ENCODE peak calls at places on chromosome 16, in nine cellular contexts. One of them, this sample, is unnamed.
A peak's percentile ranks its signal among the peaks of the same experiment; 100 is the strongest.

GRCh38 chr16:56800355-56800754 is 64.7 kb upstream of the SLC12A3 start:
- DNase-seq in ascending aorta: no peak
- DNase-seq in AG09309: no peak
- DNase-seq in left lung: no peak
- DNase-seq in fibroblast of mammary gland: no peak
- DNase-seq in BE2C: no peak
- DNase-seq in brain microvascular endothelial cell: no peak
- DNase-seq in heart left ventricle: no peak
- DNase-seq in AG04450: no peak
- DNase-seq in this sample: no peak

GRCh38 chr16:13896543-13897182 is 23.3 kb upstream of the ERCC4 start:
- DNase-seq in AG04450: no peak
- DNase-seq in ascending aorta: no peak
- DNase-seq in heart left ventricle: no peak
- DNase-seq in AG09309: no peak
- DNase-seq in left lung: no peak
- DNase-seq in BE2C: no peak
- DNase-seq in fibroblast of mammary gland: peak; percentile 8
- DNase-seq in brain microvascular endothelial cell: no peak
- DNase-seq in this sample: no peak

GRCh38 chr16:89828199-89828869 is at the start of gene SPIRE2:
- DNase-seq in ascending aorta: no peak
- DNase-seq in fibroblast of mammary gland: peak; percentile 57
- DNase-seq in BE2C: peak; percentile 76
- DNase-seq in AG09309: peak; percentile 21
- DNase-seq in AG04450: no peak
- DNase-seq in brain microvascular endothelial cell: peak; percentile 37
- DNase-seq in left lung: peak; percentile 69
- DNase-seq in heart left ventricle: peak; percentile 77
- DNase-seq in this sample: no peak

GRCh38 chr16:89557230-89557935 is 3.1 kb upstream of the RPL13 start:
- DNase-seq in heart left ventricle: peak; percentile 82
- DNase-seq in BE2C: peak; percentile 92
- DNase-seq in ascending aorta: no peak
- DNase-seq in fibroblast of mammary gland: peak; percentile 81
- DNase-seq in AG09309: peak; percentile 5
- DNase-seq in left lung: peak; percentile 75
- DNase-seq in AG04450: no peak
- DNase-seq in brain microvascular endothelial cell: peak; percentile 79
- DNase-seq in this sample: no peak

GRCh38 chr16:53912155-53912554 is 208.2 kb downstream of the FTO start:
- DNase-seq in brain microvascular endothelial cell: no peak
- DNase-seq in ascending aorta: no peak
- DNase-seq in BE2C: no peak
- DNase-seq in AG04450: no peak
- DNase-seq in heart left ventricle: no peak
- DNase-seq in fibroblast of mammary gland: no peak
- DNase-seq in left lung: no peak
- DNase-seq in AG09309: no peak
- DNase-seq in this sample: no peak

GRCh38 chr16:35181422-35182030 is 1722.1 kb downstream of the TP53TG3F start:
- DNase-seq in AG04450: no peak
- DNase-seq in brain microvascular endothelial cell: no peak
- DNase-seq in fibroblast of mammary gland: no peak
- DNase-seq in BE2C: no peak
- DNase-seq in ascending aorta: no peak
- DNase-seq in heart left ventricle: no peak
- DNase-seq in AG09309: no peak
- DNase-seq in left lung: no peak
- DNase-seq in this sample: no peak

GRCh38 chr16:21599994-21600773 is 807 bp downstream of the METTL9 start:
- DNase-seq in left lung: no peak
- DNase-seq in ascending aorta: no peak
- DNase-seq in heart left ventricle: no peak
- DNase-seq in brain microvascular endothelial cell: no peak
- DNase-seq in BE2C: no peak
- DNase-seq in fibroblast of mammary gland: peak; percentile 48
- DNase-seq in AG04450: no peak
- DNase-seq in AG09309: no peak
- DNase-seq in this sample: peak; percentile 14

GRCh38 chr16:1245452-1246005 is 5.0 kb downstream of the TPSAB1 start:
- DNase-seq in AG09309: no peak
- DNase-seq in AG04450: no peak
- DNase-seq in left lung: no peak
- DNase-seq in fibroblast of mammary gland: no peak
- DNase-seq in heart left ventricle: peak; percentile 18
- DNase-seq in ascending aorta: no peak
- DNase-seq in BE2C: no peak
- DNase-seq in brain microvascular endothelial cell: no peak
- DNase-seq in this sample: no peak

GRCh38 chr16:58455750-58456149 is 44.2 kb upstream of the NDRG4 start:
- DNase-seq in AG04450: no peak
- DNase-seq in BE2C: no peak
- DNase-seq in left lung: no peak
- DNase-seq in fibroblast of mammary gland: no peak
- DNase-seq in ascending aorta: no peak
- DNase-seq in AG09309: no peak
- DNase-seq in brain microvascular endothelial cell: no peak
- DNase-seq in heart left ventricle: no peak
- DNase-seq in this sample: no peak

GRCh38 chr16:54288592-54289241 is 2.1 kb upstream of the IRX3 start:
- DNase-seq in brain microvascular endothelial cell: no peak
- DNase-seq in left lung: no peak
- DNase-seq in ascending aorta: no peak
- DNase-seq in AG09309: no peak
- DNase-seq in fibroblast of mammary gland: no peak
- DNase-seq in AG04450: no peak
- DNase-seq in BE2C: no peak
- DNase-seq in heart left ventricle: no peak
- DNase-seq in this sample: no peak

GRCh38 chr16:53091508-53092211 is 36.9 kb downstream of the CHD9 start:
- DNase-seq in AG09309: no peak
- DNase-seq in heart left ventricle: peak; percentile 83
- DNase-seq in left lung: peak; percentile 65
- DNase-seq in AG04450: peak; percentile 71
- DNase-seq in ascending aorta: no peak
- DNase-seq in brain microvascular endothelial cell: peak; percentile 57
- DNase-seq in fibroblast of mammary gland: peak; percentile 99
- DNase-seq in BE2C: peak; percentile 92
- DNase-seq in this sample: no peak

GRCh38 chr16:528111-529011 is 849 bp downstream of the CAPN15 start:
- DNase-seq in heart left ventricle: no peak
- DNase-seq in brain microvascular endothelial cell: no peak
- DNase-seq in ascending aorta: no peak
- DNase-seq in AG09309: no peak
- DNase-seq in AG04450: no peak
- DNase-seq in BE2C: peak; percentile 48
- DNase-seq in left lung: peak; percentile 58
- DNase-seq in fibroblast of mammary gland: peak; percentile 76
- DNase-seq in this sample: no peak

GRCh38 chr16:69618307-69618706 is 52.5 kb downstream of the NFAT5 start:
- DNase-seq in heart left ventricle: no peak
- DNase-seq in AG04450: no peak
- DNase-seq in AG09309: no peak
- DNase-seq in left lung: no peak
- DNase-seq in BE2C: no peak
- DNase-seq in ascending aorta: no peak
- DNase-seq in fibroblast of mammary gland: peak; percentile 21
- DNase-seq in brain microvascular endothelial cell: no peak
- DNase-seq in this sample: no peak

GRCh38 chr16:83878838-83879237 is 20.1 kb upstream of the MLYCD start:
- DNase-seq in BE2C: no peak
- DNase-seq in heart left ventricle: no peak
- DNase-seq in AG04450: peak; percentile 18
- DNase-seq in ascending aorta: no peak
- DNase-seq in AG09309: peak; percentile 33
- DNase-seq in fibroblast of mammary gland: peak; percentile 58
- DNase-seq in left lung: no peak
- DNase-seq in brain microvascular endothelial cell: peak; percentile 40
- DNase-seq in this sample: no peak

GRCh38 chr16:13770436-13770835 is 149.5 kb upstream of the ERCC4 start:
- DNase-seq in ascending aorta: no peak
- DNase-seq in AG04450: no peak
- DNase-seq in brain microvascular endothelial cell: no peak
- DNase-seq in fibroblast of mammary gland: no peak
- DNase-seq in heart left ventricle: no peak
- DNase-seq in AG09309: no peak
- DNase-seq in left lung: no peak
- DNase-seq in BE2C: no peak
- DNase-seq in this sample: no peak

DNA sequence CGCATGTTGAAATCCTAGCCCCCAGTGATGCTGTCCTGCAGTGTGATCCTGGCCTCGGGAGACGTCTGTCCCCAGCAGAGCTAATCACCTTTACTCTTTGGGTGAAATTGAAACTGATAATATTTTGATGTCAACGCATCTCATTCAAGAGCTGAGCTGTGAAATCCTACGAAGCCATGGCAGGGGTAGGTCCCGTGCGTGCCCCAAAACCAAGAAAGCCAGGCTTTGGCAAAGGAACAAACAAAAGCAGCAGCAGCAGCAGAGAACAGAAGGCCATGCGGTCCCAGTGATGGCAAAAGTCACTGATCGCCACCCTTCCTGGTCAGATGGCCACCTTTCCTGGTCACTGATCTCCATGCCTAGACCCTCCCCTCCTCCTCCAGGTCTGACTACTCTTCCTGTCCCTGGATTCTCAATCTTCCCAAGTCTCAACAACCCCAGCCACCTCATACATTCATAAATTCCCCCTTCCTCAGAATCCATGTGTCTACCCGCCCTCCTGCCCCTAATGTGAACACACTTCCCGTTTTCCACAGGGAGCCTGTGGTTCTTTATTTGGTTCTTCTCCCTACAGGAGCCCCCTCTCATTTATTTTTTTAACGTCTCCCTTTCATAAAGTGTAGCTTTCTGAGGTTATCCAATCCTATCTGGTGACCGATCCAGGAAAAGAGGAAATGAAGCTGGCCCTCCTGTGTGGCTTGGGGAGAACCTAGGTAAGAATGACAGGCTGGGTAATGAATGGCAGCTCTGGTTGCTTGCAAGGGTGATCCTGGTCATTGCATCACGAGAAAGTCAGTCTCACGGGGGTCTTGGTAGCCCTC is 50.3 kb downstream of the CPPED1 start:
- DNase-seq in BE2C: no peak
- DNase-seq in heart left ventricle: no peak
- DNase-seq in brain microvascular endothelial cell: no peak
- DNase-seq in ascending aorta: no peak
- DNase-seq in AG04450: no peak
- DNase-seq in AG09309: no peak
- DNase-seq in fibroblast of mammary gland: no peak
- DNase-seq in left lung: no peak
- DNase-seq in this sample: no peak
- TF ChIP-seq CTCF in BE2C: no peak
- TF ChIP-seq CTCF in heart left ventricle: no peak
- TF ChIP-seq CTCF in brain microvascular endothelial cell: no peak
- TF ChIP-seq CTCF in ascending aorta: no peak
- TF ChIP-seq CTCF in AG04450: no peak
- TF ChIP-seq CTCF in AG09309: no peak
- TF ChIP-seq CTCF in fibroblast of mammary gland: no peak
- TF ChIP-seq CTCF in left lung: no peak
- TF ChIP-seq CTCF in this sample: no peak

DNA sequence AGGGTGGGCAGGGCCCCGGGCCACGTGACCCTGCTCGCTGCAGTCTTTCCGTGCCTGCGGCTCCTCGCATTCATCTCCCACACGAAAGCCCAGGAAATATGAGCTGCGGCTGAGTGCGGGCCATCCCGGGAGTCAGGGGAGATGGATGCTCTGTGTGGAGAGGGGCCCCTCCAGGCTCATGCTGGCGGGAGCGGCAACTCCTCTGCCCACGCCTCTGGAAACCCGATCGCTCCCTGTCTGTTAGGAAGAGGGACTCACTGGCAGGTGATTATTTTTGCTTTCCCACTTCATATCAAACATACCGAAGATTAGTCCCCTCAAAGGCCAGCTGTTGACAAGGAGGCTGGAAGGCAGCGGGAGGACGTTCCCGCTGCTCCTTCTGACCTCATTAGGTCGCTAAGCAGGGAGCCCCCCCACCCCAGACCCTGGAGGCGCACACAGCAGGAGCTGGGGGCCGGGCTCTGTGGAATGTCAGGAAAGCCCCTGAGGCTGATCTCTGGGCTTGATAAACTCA is 228.5 kb downstream of the FOXL1 start:
- DNase-seq in left lung: no peak
- DNase-seq in heart left ventricle: no peak
- DNase-seq in ascending aorta: no peak
- DNase-seq in AG04450: peak; percentile 11
- DNase-seq in brain microvascular endothelial cell: no peak
- DNase-seq in AG09309: no peak
- DNase-seq in BE2C: no peak
- DNase-seq in fibroblast of mammary gland: no peak
- DNase-seq in this sample: no peak
- H3K4me3 ChIP-seq in left lung: no peak overlapping the region
- H3K4me3 ChIP-seq in heart left ventricle: no peak overlapping the region
- H3K4me3 ChIP-seq in ascending aorta: no peak overlapping the region
- H3K4me3 ChIP-seq in AG04450: no peak overlapping the region
- H3K4me3 ChIP-seq in brain microvascular endothelial cell: no peak overlapping the region
- H3K4me3 ChIP-seq in AG09309: no peak overlapping the region
- H3K4me3 ChIP-seq in BE2C: no peak overlapping the region
- H3K4me3 ChIP-seq in fibroblast of mammary gland: no peak overlapping the region
- H3K4me3 ChIP-seq in this sample: peak overlapping the region; percentile 19

DNA sequence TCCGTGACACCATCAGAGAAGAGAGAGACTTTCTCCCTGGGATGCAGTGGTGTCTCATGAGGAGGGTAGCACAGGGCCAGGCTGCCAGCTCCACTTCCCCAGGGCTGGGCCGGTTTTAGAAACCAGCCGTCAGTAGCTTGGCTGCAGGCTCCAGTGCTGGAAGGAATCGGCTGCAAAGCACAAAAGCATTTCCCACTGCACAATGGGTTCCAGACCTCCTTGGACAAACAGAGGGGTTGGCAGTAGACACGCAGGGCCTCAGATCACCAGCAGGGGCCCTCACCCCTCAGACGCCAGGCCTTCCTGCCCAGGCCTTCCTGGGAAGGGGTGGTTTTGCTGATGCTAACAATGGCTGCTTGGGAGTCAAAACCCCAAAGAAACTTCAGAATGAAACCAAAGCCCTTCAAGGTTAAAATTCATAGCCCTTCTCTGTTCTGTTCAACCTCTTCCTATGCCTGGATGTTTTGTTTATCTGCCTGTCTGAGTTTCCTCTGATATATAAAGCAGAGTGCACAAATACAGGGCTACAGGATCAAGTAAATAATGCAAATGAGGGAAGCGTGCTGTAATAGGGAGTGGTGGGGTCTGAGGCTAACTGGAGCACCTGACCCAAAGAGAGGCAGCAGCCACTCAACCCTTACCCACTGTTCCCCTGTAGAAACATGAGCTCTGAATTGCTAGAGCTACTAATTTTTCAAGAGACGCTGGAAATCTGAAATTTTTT is 26.2 kb downstream of the TEKT5 start:
- DNase-seq in left lung: no peak
- DNase-seq in BE2C: peak; percentile 41
- DNase-seq in heart left ventricle: no peak
- DNase-seq in ascending aorta: no peak
- DNase-seq in AG04450: no peak
- DNase-seq in AG09309: no peak
- DNase-seq in brain microvascular endothelial cell: peak; percentile 27
- DNase-seq in fibroblast of mammary gland: peak; percentile 23
- DNase-seq in this sample: no peak
- TF ChIP-seq CTCF in left lung: peak; percentile 29
- TF ChIP-seq CTCF in BE2C: peak; percentile 47
- TF ChIP-seq CTCF in heart left ventricle: peak; percentile 24
- TF ChIP-seq CTCF in ascending aorta: peak; percentile 18
- TF ChIP-seq CTCF in AG04450: peak; percentile 65
- TF ChIP-seq CTCF in AG09309: peak; percentile 47
- TF ChIP-seq CTCF in brain microvascular endothelial cell: peak; percentile 84
- TF ChIP-seq CTCF in fibroblast of mammary gland: peak; percentile 59
- TF ChIP-seq CTCF in this sample: peak; percentile 89

GRCh38 chr16:79638386-79639106 is 38.0 kb upstream of the MAF start:
- DNase-seq in AG04450: no peak
- DNase-seq in fibroblast of mammary gland: no peak
- DNase-seq in heart left ventricle: no peak
- DNase-seq in AG09309: no peak
- DNase-seq in BE2C: no peak
- DNase-seq in ascending aorta: no peak
- DNase-seq in left lung: no peak
- DNase-seq in brain microvascular endothelial cell: no peak
- DNase-seq in this sample: no peak
- H3K4me3 ChIP-seq in AG04450: no peak overlapping the region
- H3K4me3 ChIP-seq in fibroblast of mammary gland: no peak overlapping the region
- H3K4me3 ChIP-seq in heart left ventricle: no peak overlapping the region
- H3K4me3 ChIP-seq in AG09309: no peak overlapping the region
- H3K4me3 ChIP-seq in BE2C: no peak overlapping the region
- H3K4me3 ChIP-seq in ascending aorta: no peak overlapping the region
- H3K4me3 ChIP-seq in left lung: no peak overlapping the region
- H3K4me3 ChIP-seq in brain microvascular endothelial cell: no peak overlapping the region
- H3K4me3 ChIP-seq in this sample: no peak overlapping the region

This sample was measured in retinal pigment epithelial cell.